ENCODE peak calls at places on chromosomes 11 and 22, in five cellular contexts. One of them, this sample, is unnamed. For H3K4me1, the result is how much of the 10 kb centered on the place peaks cover.

GRCh38 chr11:14583252-14584105 is 60.1 kb upstream of the PDE3B start:
- DNase-seq in breast epithelium: no peak
- DNase-seq in psoas muscle: no peak
- DNase-seq in neuronal stem cell: no peak
- DNase-seq in mesenchymal stem cell: no peak
- DNase-seq in this sample: no peak

GRCh38 chr11:36235750-36236149 is 53.5 kb downstream of the COMMD9 start:
- DNase-seq in neuronal stem cell: no peak
- DNase-seq in psoas muscle: no peak
- DNase-seq in mesenchymal stem cell: peak
- DNase-seq in breast epithelium: no peak
- DNase-seq in this sample: no peak

GRCh38 chr11:789951-790350 is at the start of gene CEND1:
- DNase-seq in neuronal stem cell: peak
- DNase-seq in breast epithelium: no peak
- DNase-seq in psoas muscle: peak
- DNase-seq in mesenchymal stem cell: peak
- DNase-seq in this sample: no peak

GRCh38 chr22:46110215-46110614 is 40.1 kb upstream of the PPARA start:
- DNase-seq in mesenchymal stem cell: peak
- DNase-seq in neuronal stem cell: no peak
- DNase-seq in psoas muscle: no peak
- DNase-seq in breast epithelium: no peak
- DNase-seq in this sample: no peak

GRCh38 chr11:1691027-1691877 is 5.7 kb upstream of the KRTAP5-6 start:
- DNase-seq in neuronal stem cell: no peak
- DNase-seq in psoas muscle: no peak
- DNase-seq in mesenchymal stem cell: no peak
- DNase-seq in breast epithelium: no peak
- DNase-seq in this sample: no peak

GRCh38 chr22:50192825-50193204 is 7.1 kb downstream of the TRABD start:
- DNase-seq in mesenchymal stem cell: no peak
- DNase-seq in psoas muscle: peak
- DNase-seq in neuronal stem cell: no peak
- DNase-seq in breast epithelium: no peak
- DNase-seq in this sample: no peak

GRCh38 chr11:62399172-62399867 is 19.5 kb upstream of the SCGB1A1 start:
- DNase-seq in mesenchymal stem cell: no peak
- DNase-seq in psoas muscle: no peak
- DNase-seq in breast epithelium: peak
- DNase-seq in neuronal stem cell: no peak
- DNase-seq in this sample: no peak

GRCh38 chr11:94455861-94456260 is 37.8 kb downstream of the MRE11 start:
- DNase-seq in mesenchymal stem cell: no peak
- DNase-seq in psoas muscle: no peak
- DNase-seq in neuronal stem cell: no peak
- DNase-seq in breast epithelium: no peak
- DNase-seq in this sample: no peak

GRCh38 chr11:63768232-63769043 is at the start of gene ZFTA:
- DNase-seq in neuronal stem cell: peak
- DNase-seq in psoas muscle: peak
- DNase-seq in breast epithelium: no peak
- DNase-seq in mesenchymal stem cell: peak
- DNase-seq in this sample: peak

GRCh38 chr22:23137905-23138520 is 3.8 kb downstream of the RSPH14 start:
- DNase-seq in neuronal stem cell: no peak
- DNase-seq in mesenchymal stem cell: no peak
- DNase-seq in breast epithelium: no peak
- DNase-seq in psoas muscle: no peak
- DNase-seq in this sample: no peak

DNA sequence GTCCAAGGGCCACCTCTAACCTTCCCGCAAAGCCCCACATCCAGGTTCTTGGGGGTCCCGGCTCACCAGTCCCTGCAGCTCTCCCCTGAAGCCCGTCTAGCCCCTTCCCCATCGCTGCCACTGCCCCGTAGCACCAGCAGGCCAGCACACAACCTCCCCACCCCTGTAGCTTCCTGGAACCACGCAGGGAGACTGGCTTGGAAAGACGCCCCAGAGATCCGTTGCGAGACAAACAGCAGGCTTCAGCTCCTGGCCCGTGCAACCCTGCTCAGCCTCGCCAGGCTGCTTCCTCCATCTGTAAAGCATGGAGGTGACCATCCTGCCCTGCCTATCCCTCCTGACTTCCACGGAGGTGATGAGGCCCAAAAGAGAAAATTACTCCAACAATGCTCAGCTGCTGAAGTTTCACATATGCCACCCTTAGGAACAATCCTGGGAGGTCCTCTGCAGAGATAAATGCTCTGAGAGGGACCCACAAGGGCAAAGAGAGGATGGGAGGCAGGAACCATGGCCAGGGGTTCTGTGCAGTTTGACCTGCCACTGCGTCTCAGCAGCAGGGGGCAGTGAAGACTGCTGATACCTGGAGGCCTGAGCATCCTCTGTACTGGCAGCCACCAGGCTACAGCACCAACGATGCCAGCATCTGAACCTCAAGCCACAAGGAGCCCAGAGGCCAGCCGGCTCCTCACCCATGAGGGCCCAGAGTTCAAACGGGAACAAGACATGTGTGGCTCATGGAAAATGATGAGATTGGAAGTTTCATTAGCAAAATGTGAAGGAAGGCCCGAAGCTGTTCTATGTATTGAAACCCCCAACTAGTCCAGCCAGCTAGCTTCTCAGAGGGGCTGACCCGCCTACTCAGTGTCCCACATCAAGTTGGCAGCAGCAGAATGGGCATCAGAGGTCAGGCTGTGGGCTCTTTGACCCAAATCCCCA is 16.1 kb downstream of the DGCR2 start:
- DNase-seq in mesenchymal stem cell: no peak
- DNase-seq in breast epithelium: no peak
- DNase-seq in psoas muscle: no peak
- DNase-seq in neuronal stem cell: no peak
- DNase-seq in this sample: no peak
- H3K4me1 ChIP-seq in mesenchymal stem cell: under half
- H3K4me1 ChIP-seq in breast epithelium: under half
- H3K4me1 ChIP-seq in psoas muscle: half or more
- H3K4me1 ChIP-seq in neuronal stem cell: under half
- H3K4me1 ChIP-seq in this sample: under half

DNA sequence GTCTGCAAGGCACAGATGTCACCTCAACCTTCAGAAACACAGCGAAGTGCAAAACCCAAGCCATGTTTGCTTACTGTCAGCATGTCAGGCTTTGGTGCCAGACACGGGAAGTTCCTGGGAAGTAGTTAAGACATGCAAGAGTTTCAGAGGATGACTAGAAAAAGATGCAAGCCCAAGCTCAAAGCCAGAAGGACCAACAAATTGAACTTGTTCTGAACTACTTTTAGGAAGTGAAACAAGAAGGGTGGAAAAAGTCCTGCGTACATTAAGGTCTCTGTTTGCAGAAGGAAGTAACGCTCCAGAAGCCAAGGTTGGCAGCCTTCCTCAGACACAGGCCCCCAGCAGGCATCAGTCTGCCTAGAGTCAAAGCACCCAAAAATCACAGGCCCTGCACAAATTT is 2.6 kb downstream of the AP1B1 start:
- DNase-seq in breast epithelium: no peak
- DNase-seq in psoas muscle: no peak
- DNase-seq in mesenchymal stem cell: no peak
- DNase-seq in neuronal stem cell: no peak
- DNase-seq in this sample: peak
- H3K4me1 ChIP-seq in breast epithelium: under half
- H3K4me1 ChIP-seq in psoas muscle: under half
- H3K4me1 ChIP-seq in mesenchymal stem cell: under half
- H3K4me1 ChIP-seq in neuronal stem cell: under half
- H3K4me1 ChIP-seq in this sample: under half

GRCh38 chr11:26676641-26677040 is 45.2 kb downstream of the SLC5A12 start:
- DNase-seq in breast epithelium: no peak
- DNase-seq in neuronal stem cell: no peak
- DNase-seq in psoas muscle: no peak
- DNase-seq in mesenchymal stem cell: peak
- DNase-seq in this sample: no peak
- H3K4me1 ChIP-seq in breast epithelium: under half
- H3K4me1 ChIP-seq in neuronal stem cell: under half
- H3K4me1 ChIP-seq in psoas muscle: under half
- H3K4me1 ChIP-seq in mesenchymal stem cell: under half
- H3K4me1 ChIP-seq in this sample: under half

GRCh38 chr11:2694495-2694894 is 5.3 kb downstream of the KCNQ1OT1 start:
- DNase-seq in mesenchymal stem cell: no peak
- DNase-seq in breast epithelium: peak
- DNase-seq in psoas muscle: no peak
- DNase-seq in neuronal stem cell: no peak
- DNase-seq in this sample: peak

GRCh38 chr11:2693851-2694261 is 5.9 kb downstream of the KCNQ1OT1 start:
- DNase-seq in breast epithelium: peak
- DNase-seq in neuronal stem cell: no peak
- DNase-seq in mesenchymal stem cell: no peak
- DNase-seq in psoas muscle: no peak
- DNase-seq in this sample: peak

GRCh38 chr11:2696461-2696860 is 3.3 kb downstream of the KCNQ1OT1 start:
- DNase-seq in breast epithelium: no peak
- DNase-seq in mesenchymal stem cell: no peak
- DNase-seq in neuronal stem cell: no peak
- DNase-seq in psoas muscle: no peak
- DNase-seq in this sample: no peak

GRCh38 chr11:2693271-2693833 is 6.4 kb downstream of the KCNQ1OT1 start:
- DNase-seq in mesenchymal stem cell: no peak
- DNase-seq in neuronal stem cell: no peak
- DNase-seq in psoas muscle: no peak
- DNase-seq in breast epithelium: peak
- DNase-seq in this sample: peak

GRCh38 chr11:2694995-2695939 is 4.5 kb downstream of the KCNQ1OT1 start:
- DNase-seq in breast epithelium: peak
- DNase-seq in mesenchymal stem cell: no peak
- DNase-seq in psoas muscle: no peak
- DNase-seq in neuronal stem cell: no peak
- DNase-seq in this sample: no peak
- H3K4me1 ChIP-seq in breast epithelium: under half
- H3K4me1 ChIP-seq in mesenchymal stem cell: under half
- H3K4me1 ChIP-seq in psoas muscle: under half
- H3K4me1 ChIP-seq in neuronal stem cell: under half
- H3K4me1 ChIP-seq in this sample: under half

GRCh38 chr11:69099193-69099592 is 50.5 kb downstream of the TPCN2 start:
- DNase-seq in neuronal stem cell: no peak
- DNase-seq in psoas muscle: no peak
- DNase-seq in mesenchymal stem cell: no peak
- DNase-seq in breast epithelium: no peak
- DNase-seq in this sample: no peak
- H3K4me1 ChIP-seq in neuronal stem cell: under half
- H3K4me1 ChIP-seq in psoas muscle: under half
- H3K4me1 ChIP-seq in mesenchymal stem cell: under half
- H3K4me1 ChIP-seq in breast epithelium: under half
- H3K4me1 ChIP-seq in this sample: under half

This sample was measured in aorta.